ENCODE peak calls at places on chromosomes 2 and 18, in eight cellular contexts. B, M, Z, W, C, J, L and Q are unnamed samples.

GRCh38 chr2:46072146-46072820 is 224.9 kb upstream of the EPAS1 start:
- DNase-seq in B (no peak), M (no peak), Z (no peak), W (no peak), C (no peak), J (no peak), L (no peak), Q (no peak)

GRCh38 chr2:173079968-173080860 is 4.6 kb downstream of the MAP3K20 start:
- DNase-seq in B (no peak), M (no peak), Z (no peak), W (no peak), C (no peak), J (no peak), L (no peak), Q (no peak)

GRCh38 chr2:136444323-136444722 is 321.0 kb upstream of the THSD7B start:
- DNase-seq in B (no peak), M (no peak), Z (no peak), W (no peak), C (no peak), J (no peak), L (no peak), Q (no peak)

GRCh38 chr2:168156661-168157060 is 90.7 kb downstream of the STK39 start:
- DNase-seq in B (no peak), M (peak; percentile 53), Z (no peak), W (no peak), C (no peak), J (no peak), L (peak; percentile 49), Q (peak; percentile 31)

GRCh38 chr2:136281281-136282117 is 163.6 kb upstream of the CXCR4 start:
- DNase-seq in B (no peak), M (no peak), Z (peak; percentile 15), W (no peak), C (no peak), J (no peak), L (peak; percentile 62), Q (no peak)

GRCh38 chr18:8705941-8706544 is 687 bp downstream of the MTCL1 start:
- DNase-seq in B (no peak), M (no peak), Z (no peak), W (peak; percentile 33), C (peak; percentile 61), J (no peak), L (peak; percentile 72), Q (no peak)

GRCh38 chr2:46872876-46873631 is 42.6 kb downstream of the MCFD2 start:
- DNase-seq in B (no peak), M (no peak), Z (no peak), W (no peak), C (no peak), J (no peak), L (no peak), Q (no peak)

GRCh38 chr2:16034151-16034974 is 94.0 kb downstream of the MYCN start:
- DNase-seq in B (no peak), M (no peak), Z (peak; percentile 88), W (no peak), C (no peak), J (no peak), L (peak; percentile 57), Q (no peak)

GRCh38 chr2:227414846-227415245 is 27.1 kb upstream of the SCYGR1 start:
- DNase-seq in B (no peak), M (no peak), Z (no peak), W (no peak), C (no peak), J (no peak), L (no peak), Q (no peak)

GRCh38 chr18:8844721-8845148 is 139.4 kb downstream of the MTCL1 start:
- DNase-seq in B (no peak), M (no peak), Z (no peak), W (peak; percentile 28), C (no peak), J (no peak), L (peak; percentile 56), Q (no peak)

GRCh38 chr2:25161055-25161781 is 7.2 kb downstream of the POMC start:
- DNase-seq in B (peak; percentile 78), M (peak; percentile 63), Z (no peak), W (peak; percentile 38), C (no peak), J (peak; percentile 57), L (no peak), Q (peak; percentile 76)

GRCh38 chr2:30385327-30385726 is 61.7 kb upstream of the LCLAT1 start:
- DNase-seq in B (no peak), M (no peak), Z (no peak), W (no peak), C (no peak), J (no peak), L (no peak), Q (no peak)

GRCh38 chr2:9473985-9474360 is 378 bp upstream of the IAH1 start:
- DNase-seq in B (peak; percentile 37), M (peak; percentile 40), Z (peak; percentile 14), W (peak; percentile 66), C (no peak), J (peak; percentile 69), L (peak; percentile 85), Q (peak; percentile 49)

GRCh38 chr2:213199871-213200270 is 48.5 kb upstream of the IKZF2 start:
- DNase-seq in B (no peak), M (no peak), Z (no peak), W (no peak), C (no peak), J (no peak), L (no peak), Q (no peak)

GRCh38 chr2:157838442-157839161 is 37.5 kb downstream of the ACVR1 start:
- DNase-seq in B (no peak), M (peak; percentile 50), Z (no peak), W (peak; percentile 73), C (no peak), J (peak; percentile 36), L (peak; percentile 22), Q (peak; percentile 19)

GRCh38 chr18:51753365-51754057 is 556.0 kb upstream of the MEX3C start:
- DNase-seq in B (no peak), M (no peak), Z (no peak), W (no peak), C (no peak), J (no peak), L (no peak), Q (no peak)

GRCh38 chr18:75043478-75043877 is 165.5 kb downstream of the PTGR3 start:
- DNase-seq in B (no peak), M (no peak), Z (no peak), W (no peak), C (no peak), J (no peak), L (no peak), Q (no peak)

GRCh38 chr2:15944325-15945017 is 4.1 kb downstream of the MYCN start:
- DNase-seq in B (no peak), M (no peak), Z (no peak), W (no peak), C (no peak), J (no peak), L (no peak), Q (no peak)

GRCh38 chr2:80073134-80073561 is 231.4 kb downstream of the LRRTM1 start:
- DNase-seq in B (peak; percentile 34), M (peak; percentile 19), Z (peak; percentile 64), W (peak; percentile 38), C (peak; percentile 58), J (no peak), L (peak; percentile 61), Q (no peak)

GRCh38 chr2:127079358-127079920 is 27.5 kb downstream of the BIN1 start:
- DNase-seq in B (no peak), M (no peak), Z (no peak), W (no peak), C (no peak), J (no peak), L (no peak), Q (no peak)

GRCh38 chr2:134139615-134140014 is 114.3 kb upstream of the MGAT5 start:
- DNase-seq in B (no peak), M (peak; percentile 74), Z (no peak), W (peak; percentile 34), C (no peak), J (no peak), L (no peak), Q (peak; percentile 59)
- TF ChIP-seq CTCF in B (no peak), M (no peak), Z (no peak), W (no peak), C (no peak), J (no peak), L (no peak), Q (no peak)

GRCh38 chr2:75606851-75607798 is 39.5 kb upstream of the MRPL19 start:
- DNase-seq in B (no peak), M (no peak), Z (no peak), W (no peak), C (no peak), J (no peak), L (no peak), Q (no peak)
- H3K4me3 ChIP-seq in B (no peak overlapping the region), M (no peak overlapping the region), Z (no peak overlapping the region), W (no peak overlapping the region), C (no peak overlapping the region), J (no peak overlapping the region), L (no peak overlapping the region), Q (no peak overlapping the region)

GRCh38 chr2:105766300-105766866 is 21.7 kb downstream of the NCK2 start:
- DNase-seq in B (no peak), M (no peak), Z (no peak), W (no peak), C (no peak), J (no peak), L (no peak), Q (no peak)
- H3K27ac ChIP-seq in B (no peak overlapping the region), M (no peak overlapping the region), Z (no peak overlapping the region), W (peak overlapping the region; percentile 50), C (no peak overlapping the region), J (no peak overlapping the region), L (no peak overlapping the region), Q (no peak overlapping the region)

DNA sequence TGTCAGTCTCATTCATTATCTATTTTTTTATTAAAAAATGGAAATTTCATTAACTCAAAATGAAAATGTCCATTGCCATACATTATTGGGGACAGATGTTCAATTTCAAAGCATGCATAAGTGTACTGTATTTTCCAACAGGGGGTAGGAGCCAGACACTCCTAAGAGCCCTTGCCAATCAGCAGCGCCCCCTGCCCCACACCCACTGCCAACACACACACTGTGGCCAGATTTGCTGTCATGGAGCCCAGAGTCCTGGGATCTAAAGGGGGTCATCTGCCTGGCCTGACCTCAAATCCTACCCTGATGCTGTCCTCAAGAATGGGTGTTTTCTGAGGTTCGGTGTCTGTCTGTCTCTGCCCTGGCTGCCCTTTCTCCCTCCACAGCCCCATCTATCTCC is 162.2 kb upstream of the TWIST2 start:
- DNase-seq in B (no peak), M (no peak), Z (no peak), W (no peak), C (no peak), J (no peak), L (no peak), Q (no peak)
- TF ChIP-seq CTCF in B (no peak), M (no peak), Z (no peak), W (no peak), C (peak; percentile 29), J (no peak), L (no peak), Q (no peak)